ENCODE peak calls at places on chromosomes 6 and 20, in ten cellular contexts. Y is activated T-cell treated with anti-CD3 and anti-CD28 coated beads, Interleukin-2, amount 50 U/mL, for 24 hours; I is fibroblast of the conjunctiva; K is EH; M is epithelial cell of proximal tubule; P is lower lobe of right lung; U is right atrium auricular region; V is EL; D is activated T-helper 1 cell treated with anti-CD3 and anti-CD28 coated beads, Interleukin-2, amount 50 U/mL, for 16 hours; A is GM12878. W is an unnamed sample.

GRCh38 chr6:157724960-157725741 is 97.9 kb upstream of the SNX9 start:
- DNase-seq in P (no peak), M (no peak), U (peak; percentile 57), I (no peak), A (no peak), D (no peak), V (no peak), Y (peak; percentile 15), K (no peak), W (no peak)

GRCh38 chr20:37285664-37286374 is 3.6 kb upstream of the MANBAL start:
- DNase-seq in K (no peak), U (no peak), M (no peak), I (no peak), Y (no peak), A (no peak), P (no peak), D (no peak), V (no peak), W (no peak)

GRCh38 chr20:844473-845225 is 11.1 kb downstream of the FAM110A start:
- DNase-seq in P (peak; percentile 97), M (peak; percentile 18), V (peak; percentile 89), K (peak; percentile 94), A (peak; percentile 45), D (peak; percentile 80), I (peak; percentile 86), U (peak; percentile 89), Y (peak; percentile 87), W (peak; percentile 78)

GRCh38 chr6:26304213-26305096 is 60.5 kb upstream of the BTN3A2 start:
- DNase-seq in K (peak; percentile 81), V (peak; percentile 72), D (no peak), P (no peak), U (peak; percentile 66), Y (peak; percentile 41), A (no peak), M (no peak), I (peak; percentile 92), W (no peak)

GRCh38 chr6:148945311-148946021 is 198.6 kb downstream of the UST start:
- DNase-seq in A (no peak), K (peak; percentile 38), U (no peak), P (no peak), M (no peak), Y (no peak), V (no peak), D (no peak), I (no peak), W (no peak)

GRCh38 chr6:150417899-150418824 is 49.4 kb downstream of the IYD start:
- DNase-seq in V (peak; percentile 68), D (no peak), A (peak; percentile 40), I (peak; percentile 88), K (peak; percentile 76), U (no peak), Y (no peak), M (peak; percentile 59), P (no peak), W (peak; percentile 67)

GRCh38 chr20:57983082-57983481 is 245.4 kb downstream of the ANKRD60 start:
- DNase-seq in K (no peak), D (no peak), I (no peak), V (no peak), A (no peak), Y (no peak), P (no peak), M (no peak), U (no peak), W (no peak)

GRCh38 chr20:23877524-23877923 is 2.0 kb downstream of the CST5 start:
- DNase-seq in D (no peak), Y (no peak), M (no peak), A (no peak), P (no peak), I (no peak), K (no peak), V (no peak), U (no peak), W (no peak)

GRCh38 chr6:1325471-1326309 is 13.8 kb downstream of the FOXQ1 start:
- DNase-seq in P (no peak), D (no peak), M (no peak), K (peak; percentile 99), I (peak; percentile 46), V (peak; percentile 98), A (no peak), U (peak; percentile 73), Y (no peak), W (peak; percentile 66)

GRCh38 chr20:53202781-53203180 is 230.6 kb downstream of the TSHZ2 start:
- DNase-seq in P (no peak), M (no peak), A (no peak), D (no peak), U (no peak), K (no peak), I (no peak), Y (no peak), V (no peak), W (no peak)

GRCh38 chr20:34872604-34873224 is at the start of gene GGT7:
- DNase-seq in V (peak; percentile 82), A (peak; percentile 24), M (no peak), K (peak; percentile 79), Y (peak; percentile 94), D (peak; percentile 80), I (peak; percentile 42), U (peak; percentile 77), P (peak; percentile 89), W (peak; percentile 21)

GRCh38 chr6:111484655-111484974 is 1.6 kb upstream of the REV3L start:
- DNase-seq in K (no peak), D (no peak), V (no peak), A (no peak), P (no peak), I (no peak), Y (no peak), U (no peak), M (no peak), W (no peak)

GRCh38 chr6:49050606-49051005 is 412.4 kb downstream of the MMUT start:
- DNase-seq in A (no peak), I (no peak), K (no peak), Y (no peak), M (no peak), D (no peak), P (no peak), V (no peak), U (no peak), W (no peak)

GRCh38 chr20:41423026-41423425 is 56.4 kb upstream of the EMILIN3 start:
- DNase-seq in M (no peak), P (no peak), A (no peak), K (no peak), D (no peak), U (no peak), I (peak; percentile 35), Y (no peak), V (no peak), W (no peak)

GRCh38 chr6:149153100-149153499 is 164.4 kb upstream of the TAB2 start:
- DNase-seq in P (no peak), A (no peak), K (no peak), U (no peak), Y (no peak), V (no peak), M (no peak), D (no peak), I (no peak), W (no peak)

GRCh38 chr20:57940376-57940775 is 230.6 kb upstream of the PMEPA1 start:
- DNase-seq in D (no peak), K (no peak), M (no peak), A (no peak), I (no peak), Y (no peak), U (no peak), P (no peak), V (no peak), W (no peak)

GRCh38 chr6:141484726-141485125 is 648.0 kb upstream of the GJE1 start:
- DNase-seq in D (no peak), M (no peak), I (no peak), P (no peak), V (peak; percentile 21), Y (no peak), A (peak; percentile 66), U (no peak), K (peak; percentile 12), W (no peak)

W was measured in kidney epithelial cell.